ENCODE peak calls at places on chromosomes 6 and 20, in eight cellular contexts. One of them, this sample, is unnamed.

GRCh38 chr6:35727206-35727934 is 9.5 kb upstream of the ARMC12 start:
- DNase-seq in GM23338: peak; percentile 88
- DNase-seq in HCT116: no peak
- DNase-seq in Panc1: no peak
- DNase-seq in HepG2: peak; percentile 65
- DNase-seq in K562: peak; percentile 78
- DNase-seq in GM12878: no peak
- DNase-seq in SK-N-SH: peak; percentile 89
- DNase-seq in this sample: peak; percentile 70

GRCh38 chr6:104959453-104959858 is 2.5 kb downstream of the LIN28B start:
- DNase-seq in GM23338: no peak
- DNase-seq in HCT116: no peak
- DNase-seq in Panc1: no peak
- DNase-seq in HepG2: no peak
- DNase-seq in K562: no peak
- DNase-seq in GM12878: no peak
- DNase-seq in SK-N-SH: no peak
- DNase-seq in this sample: no peak

GRCh38 chr6:15389759-15390723 is 144.2 kb downstream of the JARID2 start:
- DNase-seq in GM23338: peak; percentile 80
- DNase-seq in HCT116: peak; percentile 7
- DNase-seq in Panc1: peak; percentile 17
- DNase-seq in HepG2: peak; percentile 60
- DNase-seq in K562: peak; percentile 76
- DNase-seq in GM12878: peak; percentile 52
- DNase-seq in SK-N-SH: peak; percentile 75
- DNase-seq in this sample: no peak

GRCh38 chr6:14549319-14549770 is 431.8 kb downstream of the CD83 start:
- DNase-seq in GM23338: peak; percentile 10
- DNase-seq in HCT116: no peak
- DNase-seq in Panc1: no peak
- DNase-seq in HepG2: no peak
- DNase-seq in K562: no peak
- DNase-seq in GM12878: no peak
- DNase-seq in SK-N-SH: no peak
- DNase-seq in this sample: no peak

GRCh38 chr20:9280654-9281053 is 211.8 kb downstream of the PLCB4 start:
- DNase-seq in GM23338: no peak
- DNase-seq in HCT116: no peak
- DNase-seq in Panc1: no peak
- DNase-seq in HepG2: no peak
- DNase-seq in K562: no peak
- DNase-seq in GM12878: no peak
- DNase-seq in SK-N-SH: peak; percentile 4
- DNase-seq in this sample: no peak

GRCh38 chr20:61292821-61293612 is 41.0 kb downstream of the CDH4 start:
- DNase-seq in GM23338: no peak
- DNase-seq in HCT116: no peak
- DNase-seq in Panc1: no peak
- DNase-seq in HepG2: no peak
- DNase-seq in K562: no peak
- DNase-seq in GM12878: no peak
- DNase-seq in SK-N-SH: no peak
- DNase-seq in this sample: no peak

GRCh38 chr20:63830821-63831593 is at the start of gene ZBTB46:
- DNase-seq in GM23338: peak; percentile 68
- DNase-seq in HCT116: no peak
- DNase-seq in Panc1: no peak
- DNase-seq in HepG2: no peak
- DNase-seq in K562: peak; percentile 98
- DNase-seq in GM12878: no peak
- DNase-seq in SK-N-SH: peak; percentile 99
- DNase-seq in this sample: no peak

GRCh38 chr20:78338-78737 is 9.1 kb upstream of the DEFB125 start:
- DNase-seq in GM23338: no peak
- DNase-seq in HCT116: no peak
- DNase-seq in Panc1: no peak
- DNase-seq in HepG2: no peak
- DNase-seq in K562: no peak
- DNase-seq in GM12878: no peak
- DNase-seq in SK-N-SH: no peak
- DNase-seq in this sample: no peak

GRCh38 chr6:97437087-97437486 is 154.1 kb upstream of the MMS22L start:
- DNase-seq in GM23338: peak; percentile 77
- DNase-seq in HCT116: peak; percentile 19
- DNase-seq in Panc1: peak; percentile 7
- DNase-seq in HepG2: peak; percentile 31
- DNase-seq in K562: peak; percentile 18
- DNase-seq in GM12878: no peak
- DNase-seq in SK-N-SH: peak; percentile 42
- DNase-seq in this sample: no peak

GRCh38 chr6:161168281-161168891 is 105.5 kb downstream of the AGPAT4 start:
- DNase-seq in GM23338: peak; percentile 47
- DNase-seq in HCT116: peak; percentile 86
- DNase-seq in Panc1: peak; percentile 89
- DNase-seq in HepG2: no peak
- DNase-seq in K562: no peak
- DNase-seq in GM12878: no peak
- DNase-seq in SK-N-SH: peak; percentile 63
- DNase-seq in this sample: no peak

GRCh38 chr6:137531376-137532092 is 37.3 kb upstream of the OLIG3 start:
- DNase-seq in GM23338: no peak
- DNase-seq in HCT116: no peak
- DNase-seq in Panc1: no peak
- DNase-seq in HepG2: no peak
- DNase-seq in K562: no peak
- DNase-seq in GM12878: no peak
- DNase-seq in SK-N-SH: no peak
- DNase-seq in this sample: no peak

GRCh38 chr6:153511896-153512496 is 380.9 kb upstream of the RGS17 start:
- DNase-seq in GM23338: peak; percentile 77
- DNase-seq in HCT116: peak; percentile 8
- DNase-seq in Panc1: peak; percentile 22
- DNase-seq in HepG2: peak; percentile 29
- DNase-seq in K562: peak; percentile 19
- DNase-seq in GM12878: no peak
- DNase-seq in SK-N-SH: peak; percentile 9
- DNase-seq in this sample: peak; percentile 21

GRCh38 chr6:146901940-146902816 is 302.0 kb upstream of the STXBP5 start:
- DNase-seq in GM23338: no peak
- DNase-seq in HCT116: no peak
- DNase-seq in Panc1: no peak
- DNase-seq in HepG2: peak; percentile 10
- DNase-seq in K562: no peak
- DNase-seq in GM12878: no peak
- DNase-seq in SK-N-SH: no peak
- DNase-seq in this sample: no peak

GRCh38 chr6:41464481-41464880 is 81.7 kb upstream of the FOXP4 start:
- DNase-seq in GM23338: no peak
- DNase-seq in HCT116: no peak
- DNase-seq in Panc1: no peak
- DNase-seq in HepG2: no peak
- DNase-seq in K562: no peak
- DNase-seq in GM12878: no peak
- DNase-seq in SK-N-SH: no peak
- DNase-seq in this sample: no peak

DNA sequence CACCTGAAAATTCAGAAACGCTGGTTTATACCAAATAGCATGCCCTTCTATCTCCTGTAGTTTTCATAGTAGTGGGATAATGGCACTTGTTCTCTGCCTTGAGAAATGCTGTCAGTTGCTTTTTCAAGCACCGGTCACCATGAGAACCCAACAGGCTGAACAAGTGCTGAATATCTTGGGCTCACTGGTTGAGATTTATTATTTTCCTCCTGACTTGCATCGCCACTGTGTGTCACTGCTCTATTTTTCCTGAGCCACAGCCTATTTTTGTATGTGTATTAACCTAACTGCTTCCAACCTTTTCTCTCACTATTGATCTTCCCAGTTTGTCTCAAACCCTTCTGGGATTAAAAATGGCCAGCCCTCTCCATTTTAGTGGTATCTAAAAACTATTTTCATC is 71.9 kb downstream of the OPN5 start:
- DNase-seq in GM23338: no peak
- DNase-seq in HCT116: no peak
- DNase-seq in Panc1: no peak
- DNase-seq in HepG2: no peak
- DNase-seq in K562: no peak
- DNase-seq in GM12878: no peak
- DNase-seq in SK-N-SH: no peak
- DNase-seq in this sample: no peak
- TF ChIP-seq REST in GM23338: no peak
- TF ChIP-seq REST in HCT116: no peak
- TF ChIP-seq REST in Panc1: no peak
- TF ChIP-seq REST in HepG2: no peak
- TF ChIP-seq REST in K562: no peak
- TF ChIP-seq REST in GM12878: no peak
- TF ChIP-seq REST in SK-N-SH: no peak
- TF ChIP-seq REST in this sample: no peak

DNA sequence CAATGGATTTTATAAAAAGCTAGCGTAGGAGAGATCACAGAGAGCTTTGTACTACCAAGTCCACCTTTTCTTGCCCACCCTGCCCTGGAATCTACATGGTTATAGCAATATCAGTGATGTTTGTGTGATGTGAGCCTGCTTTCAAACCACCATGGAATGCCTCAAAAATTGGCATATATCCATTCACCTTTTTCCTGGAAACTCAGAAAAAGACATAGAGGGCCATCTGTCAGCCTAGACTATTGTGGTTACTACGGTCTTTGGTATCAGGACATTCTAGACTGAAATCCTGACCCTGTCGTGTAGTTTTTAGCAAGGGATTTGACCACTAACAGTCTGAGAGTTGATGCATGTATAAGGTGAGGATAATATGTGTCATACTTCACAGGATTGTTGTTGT is 239.6 kb downstream of the GRIK2 start:
- DNase-seq in GM23338: no peak
- DNase-seq in HCT116: no peak
- DNase-seq in Panc1: no peak
- DNase-seq in HepG2: no peak
- DNase-seq in K562: no peak
- DNase-seq in GM12878: no peak
- DNase-seq in SK-N-SH: no peak
- DNase-seq in this sample: no peak
- TF ChIP-seq CTCF in GM23338: no peak
- TF ChIP-seq CTCF in HCT116: no peak
- TF ChIP-seq CTCF in Panc1: no peak
- TF ChIP-seq CTCF in HepG2: no peak
- TF ChIP-seq CTCF in K562: no peak
- TF ChIP-seq CTCF in GM12878: no peak
- TF ChIP-seq CTCF in SK-N-SH: no peak
- TF ChIP-seq CTCF in this sample: no peak

GRCh38 chr6:119158057-119158848 is 79.8 kb upstream of the FAM184A start:
- DNase-seq in GM23338: no peak
- DNase-seq in HCT116: no peak
- DNase-seq in Panc1: no peak
- DNase-seq in HepG2: no peak
- DNase-seq in K562: no peak
- DNase-seq in GM12878: no peak
- DNase-seq in SK-N-SH: no peak
- DNase-seq in this sample: peak; percentile 28
- TF ChIP-seq POLR2AphosphoS5 in GM23338: no peak
- TF ChIP-seq POLR2AphosphoS5 in HCT116: no peak
- TF ChIP-seq POLR2AphosphoS5 in Panc1: no peak
- TF ChIP-seq POLR2AphosphoS5 in HepG2: no peak
- TF ChIP-seq POLR2AphosphoS5 in K562: no peak
- TF ChIP-seq POLR2AphosphoS5 in GM12878: no peak
- TF ChIP-seq POLR2AphosphoS5 in SK-N-SH: no peak
- TF ChIP-seq POLR2AphosphoS5 in this sample: no peak

DNA sequence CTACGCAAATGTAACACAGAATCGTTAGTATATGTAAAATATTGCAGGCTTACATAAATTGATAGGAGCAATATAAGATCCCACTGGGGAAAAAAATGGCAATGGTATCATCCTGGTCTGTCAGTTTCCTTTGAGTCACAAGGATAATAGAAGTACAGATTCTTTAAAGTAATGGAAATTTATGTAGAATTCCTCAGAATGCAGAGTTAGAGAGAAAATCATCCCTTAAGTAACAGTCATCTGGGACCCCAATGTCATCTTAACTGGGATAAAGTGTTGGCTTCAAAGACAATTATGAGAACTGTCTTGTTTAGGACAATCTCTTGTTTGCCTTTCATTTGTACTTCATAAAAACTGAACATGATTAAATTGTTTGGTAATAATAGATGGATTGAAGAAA is 34.5 kb upstream of the PDE7B start:
- DNase-seq in GM23338: no peak
- DNase-seq in HCT116: no peak
- DNase-seq in Panc1: no peak
- DNase-seq in HepG2: no peak
- DNase-seq in K562: no peak
- DNase-seq in GM12878: no peak
- DNase-seq in SK-N-SH: no peak
- DNase-seq in this sample: no peak
- TF ChIP-seq REST in GM23338: no peak
- TF ChIP-seq REST in HCT116: no peak
- TF ChIP-seq REST in Panc1: no peak
- TF ChIP-seq REST in HepG2: no peak
- TF ChIP-seq REST in K562: no peak
- TF ChIP-seq REST in GM12878: no peak
- TF ChIP-seq REST in SK-N-SH: no peak
- TF ChIP-seq REST in this sample: no peak

GRCh38 chr6:43399932-43400487 is 27.3 kb upstream of the ABCC10 start:
- DNase-seq in GM23338: no peak
- DNase-seq in HCT116: no peak
- DNase-seq in Panc1: no peak
- DNase-seq in HepG2: no peak
- DNase-seq in K562: no peak
- DNase-seq in GM12878: no peak
- DNase-seq in SK-N-SH: no peak
- DNase-seq in this sample: no peak

GRCh38 chr6:43407296-43407695 is 20.0 kb upstream of the ABCC10 start:
- DNase-seq in GM23338: no peak
- DNase-seq in HCT116: no peak
- DNase-seq in Panc1: no peak
- DNase-seq in HepG2: no peak
- DNase-seq in K562: no peak
- DNase-seq in GM12878: no peak
- DNase-seq in SK-N-SH: no peak
- DNase-seq in this sample: no peak

GRCh38 chr6:43405354-43405753 is 22.0 kb upstream of the ABCC10 start:
- DNase-seq in GM23338: no peak
- DNase-seq in HCT116: no peak
- DNase-seq in Panc1: no peak
- DNase-seq in HepG2: no peak
- DNase-seq in K562: no peak
- DNase-seq in GM12878: no peak
- DNase-seq in SK-N-SH: no peak
- DNase-seq in this sample: no peak

GRCh38 chr6:43401730-43402129 is 25.6 kb upstream of the ABCC10 start:
- DNase-seq in GM23338: no peak
- DNase-seq in HCT116: no peak
- DNase-seq in Panc1: no peak
- DNase-seq in HepG2: no peak
- DNase-seq in K562: no peak
- DNase-seq in GM12878: no peak
- DNase-seq in SK-N-SH: no peak
- DNase-seq in this sample: no peak

DNA sequence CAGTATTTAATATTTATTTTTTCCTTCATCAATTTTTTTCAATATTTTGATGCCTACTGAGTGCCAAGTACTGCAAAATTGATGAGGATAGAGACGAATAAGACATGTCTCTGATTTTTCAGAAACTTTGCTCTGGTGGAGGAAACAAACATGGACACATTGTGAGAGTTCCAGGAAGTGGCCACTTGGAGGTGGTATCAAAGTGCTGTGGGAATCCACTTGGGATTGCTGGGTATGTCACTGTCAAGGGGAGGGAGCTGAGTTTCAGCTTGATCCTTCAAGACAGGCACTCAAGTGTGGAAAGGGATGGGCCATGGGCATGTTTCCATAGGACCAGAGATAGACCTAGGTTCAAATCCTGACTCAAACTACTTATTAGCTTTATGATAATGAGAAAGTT is 24.5 kb upstream of the ABCC10 start:
- DNase-seq in GM23338: no peak
- DNase-seq in HCT116: peak; percentile 13
- DNase-seq in Panc1: no peak
- DNase-seq in HepG2: no peak
- DNase-seq in K562: no peak
- DNase-seq in GM12878: no peak
- DNase-seq in SK-N-SH: no peak
- DNase-seq in this sample: no peak
- TF ChIP-seq CTCF in GM23338: peak; percentile 8
- TF ChIP-seq CTCF in HCT116: peak; percentile 35
- TF ChIP-seq CTCF in Panc1: peak; percentile 5
- TF ChIP-seq CTCF in HepG2: peak; percentile 27
- TF ChIP-seq CTCF in K562: peak; percentile 40
- TF ChIP-seq CTCF in GM12878: no peak
- TF ChIP-seq CTCF in SK-N-SH: no peak
- TF ChIP-seq CTCF in this sample: no peak